ENCODE peak calls at places on chromosomes 3 and 15, in four cellular contexts. E, O, Z and V are unnamed samples.

GRCh38 chr3:158802399-158803023 is 657 bp downstream of the MFSD1 start:
- DNase-seq in Z (no peak), O (no peak), E (no peak), V (no peak)

GRCh38 chr15:33211409-33211808 is 16.9 kb upstream of the FMN1 start:
- DNase-seq in E (no peak), O (no peak), Z (no peak), V (peak; percentile 90)

GRCh38 chr3:57152761-57153160 is 12.4 kb downstream of the IL17RD start:
- DNase-seq in Z (no peak), O (no peak), E (no peak), V (no peak)

GRCh38 chr3:41320953-41321641 is 121.8 kb downstream of the CTNNB1 start:
- DNase-seq in Z (no peak), O (no peak), E (no peak), V (no peak)

GRCh38 chr3:66492672-66493071 is 8.2 kb downstream of the LRIG1 start:
- DNase-seq in Z (no peak), O (no peak), E (no peak), V (no peak)

GRCh38 chr15:40618906-40619305 is 24.9 kb downstream of the KNL1 start:
- DNase-seq in Z (no peak), E (no peak), O (no peak), V (no peak)

GRCh38 chr3:134364061-134364935 is 9.9 kb downstream of the AMOTL2 start:
- DNase-seq in O (peak; percentile 99), E (peak; percentile 95), Z (no peak), V (peak; percentile 94)

GRCh38 chr3:16502347-16502908 is 11.1 kb downstream of the RFTN1 start:
- DNase-seq in E (no peak), Z (no peak), O (no peak), V (no peak)

GRCh38 chr3:185503467-185503975 is 4.7 kb upstream of the TMEM41A start:
- DNase-seq in E (no peak), O (no peak), Z (no peak), V (no peak)

GRCh38 chr3:11727207-11727606 is 83.5 kb upstream of the VGLL4 start:
- DNase-seq in E (no peak), Z (no peak), O (no peak), V (no peak)

GRCh38 chr3:44842376-44842775 is 19.3 kb upstream of the TMEM42 start:
- DNase-seq in O (no peak), Z (no peak), E (no peak), V (no peak)

GRCh38 chr3:187456268-187456667 is 88.1 kb downstream of the RTP4 start:
- DNase-seq in Z (no peak), E (peak; percentile 61), O (peak; percentile 62), V (no peak)

GRCh38 chr3:110567032-110567431 is 504.6 kb upstream of the NECTIN3 start:
- DNase-seq in Z (no peak), E (no peak), O (no peak), V (no peak)

GRCh38 chr3:174329321-174329720 is 529.8 kb upstream of the NAALADL2 start:
- DNase-seq in O (peak; percentile 55), Z (no peak), E (no peak), V (no peak)

GRCh38 chr3:137071104-137071503 is 113.3 kb downstream of the IL20RB start:
- DNase-seq in E (no peak), Z (no peak), O (no peak), V (no peak)

GRCh38 chr3:119898478-119899177 is 116.7 kb downstream of the NR1I2 start:
- DNase-seq in E (no peak), O (no peak), Z (no peak), V (no peak)

GRCh38 chr15:75815811-75816719 is 27.2 kb upstream of the UBE2Q2 start:
- DNase-seq in Z (no peak), E (no peak), O (peak; percentile 17), V (no peak)

GRCh38 chr3:170355738-170356595 is 1.5 kb upstream of the SKIL start:
- DNase-seq in Z (peak; percentile 43), E (peak; percentile 54), O (peak; percentile 79), V (peak; percentile 79)

GRCh38 chr3:101588626-101589025 is 14.6 kb downstream of the PCNP start:
- DNase-seq in Z (no peak), O (no peak), E (no peak), V (no peak)

GRCh38 chr3:171770689-171771620 is 39.3 kb downstream of the PLD1 start:
- DNase-seq in Z (peak; percentile 39), E (no peak), O (peak; percentile 93), V (peak; percentile 20)

GRCh38 chr15:67838789-67839332 is 984 bp downstream of the RNU6-1 start:
- DNase-seq in E (peak; percentile 50), Z (no peak), O (peak; percentile 69), V (peak; percentile 35)
- TF ChIP-seq CTCF in E (no peak), Z (no peak), O (no peak), V (no peak)

GRCh38 chr15:57112178-57112577 is 193.7 kb downstream of the TCF12 start:
- DNase-seq in O (no peak), E (no peak), Z (no peak), V (no peak)

GRCh38 chr15:57114070-57114469 is 195.6 kb downstream of the TCF12 start:
- DNase-seq in E (no peak), O (peak; percentile 63), Z (no peak), V (no peak)

GRCh38 chr15:57109005-57109404 is 190.6 kb downstream of the TCF12 start:
- DNase-seq in O (no peak), Z (no peak), E (no peak), V (no peak)

DNA sequence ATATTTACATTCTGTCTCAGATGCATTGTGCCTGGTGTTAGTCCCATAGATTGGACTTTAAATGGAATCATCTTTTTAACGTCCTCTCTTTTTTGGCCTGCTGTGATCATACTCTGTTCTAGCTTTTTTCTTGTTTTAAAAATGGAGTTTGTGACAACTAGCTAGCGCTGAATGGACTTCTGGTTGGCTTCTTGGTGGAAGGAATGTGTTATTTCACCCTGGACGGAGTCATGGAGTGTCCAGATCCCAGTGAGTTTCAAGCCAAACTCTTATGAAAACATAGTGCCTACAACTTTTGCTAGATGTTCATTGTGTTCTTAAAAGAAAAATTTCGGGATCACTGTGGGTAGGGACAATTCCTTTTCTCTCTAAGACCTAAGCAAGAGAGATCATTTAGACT is 192.6 kb downstream of the TCF12 start:
- DNase-seq in E (no peak), O (no peak), Z (no peak), V (no peak)
- TF ChIP-seq CTCF in E (peak; percentile 24), O (peak; percentile 18), Z (no peak), V (no peak)

GRCh38 chr15:60681353-60681752 is 202.4 kb upstream of the ICE2 start:
- DNase-seq in O (no peak), Z (no peak), E (no peak), V (no peak)

GRCh38 chr15:60675763-60676162 is 196.8 kb upstream of the ICE2 start:
- DNase-seq in O (no peak), Z (no peak), E (no peak), V (no peak)

GRCh38 chr15:60679256-60679655 is 200.3 kb upstream of the ICE2 start:
- DNase-seq in E (no peak), Z (no peak), O (no peak), V (no peak)

GRCh38 chr15:60682115-60682514 is 203.2 kb upstream of the ICE2 start:
- DNase-seq in E (no peak), O (no peak), Z (no peak), V (no peak)

GRCh38 chr15:60678632-60679031 is 199.7 kb upstream of the ICE2 start:
- DNase-seq in Z (no peak), O (no peak), E (no peak), V (no peak)
- TF ChIP-seq CTCF in Z (no peak), O (no peak), E (no peak), V (no peak)

GRCh38 chr15:64162869-64163661 is at the start of gene PPIB:
- DNase-seq in E (peak; percentile 98), O (peak; percentile 99), Z (peak; percentile 97), V (peak; percentile 97)
- TF ChIP-seq CTCF in E (peak; percentile 56), O (peak; percentile 41), Z (peak; percentile 74), V (peak; percentile 86)

GRCh38 chr15:37204698-37205097 is 104.3 kb upstream of the MEIS2 start:
- DNase-seq in O (no peak), E (no peak), Z (no peak), V (no peak)
- TF ChIP-seq CTCF in O (no peak), E (peak; percentile 21), Z (no peak), V (peak; percentile 35)

DNA sequence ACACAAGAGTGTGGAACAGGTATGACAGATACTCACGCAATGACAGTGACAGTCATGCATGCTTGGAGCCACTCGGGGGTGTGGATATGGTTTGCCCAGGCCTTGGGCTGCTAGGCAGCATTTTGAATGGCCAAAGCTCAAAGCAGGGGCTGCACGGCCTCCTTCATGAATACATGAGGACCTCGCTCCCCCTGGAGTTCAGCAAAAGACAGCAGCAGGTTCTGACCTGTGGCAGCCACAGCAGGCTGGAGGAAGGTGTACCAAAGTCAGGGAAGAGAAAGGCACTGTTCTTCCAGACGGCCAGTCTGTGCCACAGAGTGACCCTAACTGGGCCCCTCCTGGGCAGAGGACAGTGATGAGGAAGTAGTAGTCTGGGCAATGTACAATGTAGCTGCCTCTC is 88.2 kb upstream of the C2CD4B start:
- DNase-seq in E (no peak), O (peak; percentile 8), Z (no peak), V (peak; percentile 15)
- TF ChIP-seq CTCF in E (no peak), O (no peak), Z (no peak), V (peak; percentile 23)

DNA sequence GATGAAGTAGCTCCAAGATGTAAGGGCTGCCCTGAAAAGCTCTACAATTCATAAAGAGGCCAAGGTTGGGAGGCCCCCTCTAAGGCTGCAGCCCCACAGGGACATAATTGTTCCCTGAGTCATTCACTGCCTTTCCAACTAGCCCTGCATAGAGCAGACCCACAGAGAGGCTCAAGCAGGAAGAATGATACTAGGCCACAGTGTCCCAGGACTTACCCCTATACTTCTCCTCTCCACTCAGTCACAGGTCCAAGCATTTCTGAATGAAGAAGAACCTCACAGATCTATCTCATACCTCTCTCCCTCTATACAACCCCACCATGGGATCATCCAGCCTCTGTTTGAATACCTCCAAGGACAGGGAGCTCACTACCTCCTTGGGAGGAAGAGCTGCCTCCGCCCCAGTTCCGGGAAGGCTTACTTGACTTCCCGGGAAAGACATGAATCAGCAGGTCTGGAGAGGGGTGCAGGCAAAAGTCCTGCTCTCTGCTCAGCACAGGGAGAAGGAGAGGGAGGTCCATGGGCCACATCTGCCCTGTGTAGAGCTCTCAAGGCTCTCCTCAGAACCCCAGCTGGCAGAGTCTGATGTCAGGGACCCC is 6.9 kb upstream of the SKIC8 start:
- DNase-seq in Z (no peak), O (peak; percentile 84), E (no peak), V (no peak)
- TF ChIP-seq CTCF in Z (no peak), O (no peak), E (no peak), V (no peak)